ENCODE peak calls at places on chromosomes 7 and 10, in ten cellular contexts. S is mammary epithelial cell; C is mucosa of descending colon; H is HL-60; L is cardiac fibroblast; X is endothelial cell; K is activated CD8-positive, alpha-beta T cell treated with anti-CD3 and anti-CD28 coated beads for 36 hours; N is AG09319; U is fibroblast of lung; E is HFFc6. P is an unnamed sample.

GRCh38 chr10:79449181-79450146 is 4.0 kb upstream of the ZCCHC24 start:
- DNase-seq in S (no peak), C (no peak), H (no peak), L (no peak), X (no peak), K (no peak), N (no peak), U (no peak), E (no peak), P (no peak)

GRCh38 chr7:127667017-127667670 is 15.2 kb downstream of the SND1 start:
- DNase-seq in S (peak), C (no peak), H (no peak), L (peak), X (no peak), K (no peak), N (no peak), U (peak), E (peak), P (no peak)

GRCh38 chr10:92082583-92083280 is 159.2 kb downstream of the BTAF1 start:
- DNase-seq in S (no peak), C (no peak), H (peak), L (no peak), X (no peak), K (no peak), N (no peak), U (peak), E (no peak), P (no peak)

GRCh38 chr7:2812831-2813230 is 31.3 kb downstream of the GNA12 start:
- DNase-seq in S (no peak), C (no peak), H (no peak), L (no peak), X (no peak), K (no peak), N (no peak), U (peak), E (no peak), P (no peak)

GRCh38 chr7:142714375-142714774 is 34.9 kb upstream of the PRSS1 start:
- DNase-seq in S (no peak), C (no peak), H (peak), L (peak), X (peak), K (peak), N (no peak), U (no peak), E (no peak), P (no peak)

GRCh38 chr10:32795598-32796183 is 162.3 kb downstream of the ITGB1 start:
- DNase-seq in S (peak), C (peak), H (peak), L (peak), X (no peak), K (peak), N (no peak), U (peak), E (peak), P (no peak)

GRCh38 chr7:127983804-127984332 is 47.4 kb downstream of the LRRC4 start:
- DNase-seq in S (peak), C (no peak), H (no peak), L (no peak), X (no peak), K (peak), N (no peak), U (no peak), E (peak), P (no peak)

GRCh38 chr7:131733604-131734003 is 177.2 kb upstream of the PODXL start:
- DNase-seq in S (no peak), C (no peak), H (no peak), L (no peak), X (no peak), K (no peak), N (no peak), U (no peak), E (no peak), P (no peak)

GRCh38 chr7:134470864-134471263 is 12.0 kb upstream of the AKR1B1 start:
- DNase-seq in S (peak), C (no peak), H (no peak), L (peak), X (no peak), K (no peak), N (no peak), U (peak), E (peak), P (no peak)

GRCh38 chr7:4886671-4887070 is 3.2 kb upstream of the RADIL start:
- DNase-seq in S (no peak), C (no peak), H (no peak), L (no peak), X (no peak), K (no peak), N (no peak), U (no peak), E (no peak), P (no peak)

GRCh38 chr10:122349758-122350355 is 24.7 kb upstream of the PLEKHA1 start:
- DNase-seq in S (no peak), C (no peak), H (no peak), L (no peak), X (no peak), K (no peak), N (no peak), U (no peak), E (no peak), P (no peak)

GRCh38 chr10:45181483-45181882 is 133.9 kb downstream of the OR13A1 start:
- DNase-seq in S (no peak), C (no peak), H (no peak), L (peak), X (no peak), K (no peak), N (no peak), U (peak), E (peak), P (no peak)

GRCh38 chr10:76411719-76412435 is 980.5 kb downstream of the LRMDA start:
- DNase-seq in S (no peak), C (no peak), H (no peak), L (peak), X (no peak), K (no peak), N (peak), U (peak), E (no peak), P (no peak)

GRCh38 chr10:11249134-11249533 is 231.5 kb downstream of the CELF2 start:
- DNase-seq in S (no peak), C (no peak), H (no peak), L (no peak), X (no peak), K (no peak), N (no peak), U (no peak), E (no peak), P (no peak)

GRCh38 chr7:45570797-45571196 is 3.4 kb upstream of the ADCY1 start:
- DNase-seq in S (no peak), C (no peak), H (no peak), L (no peak), X (no peak), K (no peak), N (no peak), U (no peak), E (no peak), P (no peak)

GRCh38 chr7:46115410-46115809 is 194.3 kb upstream of the IGFBP3 start:
- DNase-seq in S (no peak), C (no peak), H (no peak), L (no peak), X (no peak), K (no peak), N (no peak), U (peak), E (no peak), P (no peak)

GRCh38 chr7:130383187-130383980 is 3.1 kb downstream of the CPA1 start:
- DNase-seq in S (no peak), C (no peak), H (no peak), L (no peak), X (no peak), K (no peak), N (no peak), U (no peak), E (no peak), P (peak)

GRCh38 chr10:21523557-21524008 is 1.9 kb downstream of the SKIDA1 start:
- DNase-seq in S (no peak), C (no peak), H (no peak), L (peak), X (no peak), K (no peak), N (no peak), U (peak), E (no peak), P (no peak)

GRCh38 chr7:23715099-23715498 is 5.1 kb downstream of the STK31 start:
- DNase-seq in S (no peak), C (no peak), H (no peak), L (no peak), X (no peak), K (no peak), N (no peak), U (no peak), E (no peak), P (no peak)

GRCh38 chr7:93359520-93360198 is 127.5 kb downstream of the VPS50 start:
- DNase-seq in S (no peak), C (no peak), H (no peak), L (no peak), X (no peak), K (no peak), N (no peak), U (no peak), E (no peak), P (no peak)

GRCh38 chr7:22138886-22139285 is 193.2 kb upstream of the CDCA7L start:
- DNase-seq in S (no peak), C (no peak), H (no peak), L (no peak), X (no peak), K (no peak), N (no peak), U (no peak), E (no peak), P (no peak)

GRCh38 chr7:84194484-84195260 is at the start of gene SEMA3A:
- DNase-seq in S (peak), C (peak), H (peak), L (peak), X (peak), K (peak), N (peak), U (peak), E (peak), P (no peak)

GRCh38 chr7:102864958-102865357 is 47.8 kb upstream of the LRRC17 start:
- DNase-seq in S (no peak), C (no peak), H (no peak), L (no peak), X (no peak), K (no peak), N (no peak), U (no peak), E (no peak), P (no peak)

GRCh38 chr10:95500649-95501048 is 60.5 kb downstream of the SORBS1 start:
- DNase-seq in S (no peak), C (no peak), H (no peak), L (no peak), X (no peak), K (no peak), N (no peak), U (no peak), E (no peak), P (no peak)

GRCh38 chr7:23062452-23062851 is 43.1 kb upstream of the KLHL7 start:
- DNase-seq in S (peak), C (no peak), H (peak), L (peak), X (no peak), K (no peak), N (no peak), U (no peak), E (no peak), P (no peak)

GRCh38 chr10:3500408-3500856 is 284.6 kb downstream of the KLF6 start:
- DNase-seq in S (peak), C (no peak), H (no peak), L (peak), X (peak), K (no peak), N (no peak), U (peak), E (no peak), P (no peak)

DNA sequence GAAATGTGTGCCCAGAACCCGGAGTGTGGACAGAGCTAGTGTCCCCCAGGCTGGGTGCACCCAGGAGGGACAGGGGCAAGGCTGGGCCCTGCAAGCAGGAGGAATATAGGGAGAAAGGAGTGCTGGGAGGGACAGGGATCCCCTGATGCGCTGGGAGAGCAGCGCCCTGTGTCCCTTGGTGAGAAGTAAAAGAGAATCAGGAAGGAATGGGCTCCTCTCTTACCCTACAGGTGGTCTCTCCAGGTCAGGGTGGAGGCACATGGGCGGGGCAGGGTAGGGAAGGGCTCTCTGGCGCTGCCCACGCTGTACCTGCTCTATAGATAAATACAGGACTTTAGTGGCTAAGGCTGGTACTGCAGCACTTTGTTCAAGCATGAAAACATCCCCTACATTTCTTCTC is 753.8 kb downstream of the GRID1 start:
- DNase-seq in S (no peak), C (peak), H (no peak), L (no peak), X (no peak), K (peak), N (no peak), U (no peak), E (no peak), P (no peak)
- TF ChIP-seq CTCF in S (no peak), C (no peak), H (no peak), L (no peak), X (peak), K (peak), N (no peak), U (no peak), E (peak), P (no peak)

GRCh38 chr10:23525406-23525805 is 86.5 kb downstream of the OTUD1 start:
- DNase-seq in S (peak), C (peak), H (no peak), L (peak), X (no peak), K (no peak), N (no peak), U (peak), E (peak), P (peak)
- TF ChIP-seq CTCF in S (peak), C (no peak), H (no peak), L (peak), X (no peak), K (peak), N (peak), U (peak), E (peak), P (peak)

DNA sequence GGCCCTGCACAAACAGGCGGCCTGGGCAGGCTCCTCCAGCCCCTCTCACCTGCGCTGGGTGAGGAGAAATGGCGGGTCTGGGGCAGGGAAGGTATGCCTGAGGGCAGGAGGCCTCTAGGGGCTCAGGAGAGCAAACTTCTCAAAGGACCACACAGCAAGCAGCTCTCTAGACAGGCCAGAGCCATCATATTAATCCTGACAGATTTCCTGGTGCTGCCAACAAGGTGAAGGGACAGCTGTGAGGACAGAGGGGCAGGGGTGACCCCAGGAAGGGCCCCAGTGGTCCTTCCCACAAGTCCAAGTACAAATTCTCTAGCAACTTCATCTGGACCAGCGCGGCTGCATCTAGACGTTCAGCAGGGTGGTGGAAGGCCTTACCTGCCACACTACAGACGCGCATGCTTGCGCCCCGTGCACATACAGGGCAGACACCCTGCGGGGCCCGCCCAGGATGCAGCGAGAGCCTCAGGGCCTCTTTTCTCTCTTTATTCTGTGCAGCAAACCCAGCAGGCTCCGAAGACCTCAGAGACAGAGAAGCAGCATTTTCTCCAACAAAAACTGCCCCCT is 62.1 kb downstream of the ZRANB1 start:
- DNase-seq in S (no peak), C (no peak), H (no peak), L (no peak), X (no peak), K (no peak), N (no peak), U (no peak), E (no peak), P (peak)
- TF ChIP-seq CTCF in S (no peak), C (no peak), H (no peak), L (no peak), X (no peak), K (no peak), N (no peak), U (no peak), E (no peak), P (no peak)

DNA sequence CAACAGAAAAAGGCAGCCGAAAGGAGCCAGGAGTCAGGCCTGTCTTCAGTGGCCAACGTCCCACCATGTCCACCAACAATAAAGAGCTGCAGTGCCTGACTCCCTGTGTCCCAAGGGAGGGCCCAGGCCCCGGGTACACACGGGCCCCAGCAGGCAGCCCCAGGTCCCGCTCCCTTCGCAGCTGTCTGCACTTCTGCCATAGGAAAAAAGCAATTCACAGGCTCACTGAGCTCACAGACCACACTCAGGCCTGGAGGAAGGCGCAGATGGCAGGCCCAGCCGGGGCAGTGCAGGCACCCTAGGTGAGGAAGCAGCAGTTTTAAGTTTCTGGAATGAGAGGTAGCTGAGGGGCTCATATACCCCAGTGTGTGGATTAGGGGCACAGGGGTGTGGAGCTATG is 100.5 kb downstream of the PRKAG2 start:
- DNase-seq in S (no peak), C (no peak), H (no peak), L (no peak), X (no peak), K (no peak), N (no peak), U (no peak), E (no peak), P (no peak)
- TF ChIP-seq CTCF in S (no peak), C (no peak), H (no peak), L (no peak), X (no peak), K (no peak), N (no peak), U (no peak), E (no peak), P (no peak)